ENCODE peak calls at places on chromosomes 6 and 20, in four cellular contexts. G is tibial nerve, F is ovary, E is stomach. R is an unnamed sample.

GRCh38 chr6:52726741-52727535 is 36.3 kb downstream of the GSTA2 start:
- DNase-seq in F (no peak), E (no peak), G (no peak), R (no peak)

GRCh38 chr20:32465092-32465900 is 107.2 kb downstream of the ASXL1 start:
- DNase-seq in E (peak), F (peak), G (no peak), R (peak)

GRCh38 chr6:2542101-2542857 is 208.4 kb downstream of the MYLK4 start:
- DNase-seq in E (no peak), G (no peak), F (no peak), R (no peak)

GRCh38 chr20:45945678-45946148 is 11.2 kb downstream of the PCIF1 start:
- DNase-seq in F (peak), E (no peak), G (no peak), R (no peak)

GRCh38 chr6:12066297-12066696 is 54.2 kb downstream of the HIVEP1 start:
- DNase-seq in F (no peak), G (no peak), E (no peak), R (no peak)

GRCh38 chr20:50330504-50331313 is 140.1 kb downstream of the CEBPB start:
- DNase-seq in G (no peak), E (no peak), F (peak), R (peak)

GRCh38 chr6:36514554-36515456 is 32.5 kb downstream of the STK38 start:
- DNase-seq in G (no peak), F (no peak), E (no peak), R (no peak)

GRCh38 chr6:11494786-11495564 is 42.6 kb upstream of the TMEM170B start:
- DNase-seq in G (no peak), E (no peak), F (no peak), R (no peak)

GRCh38 chr6:122709922-122710512 is 69.5 kb upstream of the FABP7 start:
- DNase-seq in G (no peak), E (no peak), F (no peak), R (no peak)

GRCh38 chr6:21305827-21306469 is 287.6 kb upstream of the SOX4 start:
- DNase-seq in F (no peak), E (no peak), G (no peak), R (no peak)

GRCh38 chr6:134002821-134003220 is 49.6 kb downstream of the SLC2A12 start:
- DNase-seq in G (no peak), E (no peak), F (no peak), R (peak)

GRCh38 chr6:118187568-118188164 is 280.6 kb downstream of the SLC35F1 start:
- DNase-seq in F (no peak), G (no peak), E (no peak), R (no peak)

GRCh38 chr20:59460352-59460751 is 144.0 kb upstream of the PHACTR3 start:
- DNase-seq in G (no peak), E (no peak), F (no peak), R (no peak)

GRCh38 chr6:139625081-139625939 is 250.9 kb upstream of the CITED2 start:
- DNase-seq in G (no peak), F (no peak), E (no peak), R (no peak)

GRCh38 chr6:63999613-64000012 is 364.0 kb downstream of the PHF3 start:
- DNase-seq in F (no peak), G (no peak), E (no peak), R (no peak)

GRCh38 chr6:155292711-155293110 is 21.6 kb downstream of the TFB1M start:
- DNase-seq in F (no peak), G (no peak), E (no peak), R (no peak)

GRCh38 chr6:110999634-111000270 is 17.9 kb downstream of the RPF2 start:
- DNase-seq in G (no peak), F (no peak), E (no peak), R (no peak)

GRCh38 chr6:26196846-26197683 is 109.8 kb downstream of the HFE start:
- DNase-seq in F (peak), G (peak), E (peak), R (peak)

GRCh38 chr6:139486476-139486799 is 112.0 kb upstream of the CITED2 start:
- DNase-seq in F (no peak), E (no peak), G (no peak), R (no peak)

GRCh38 chr6:167661456-167662103 is 165.1 kb upstream of the AFDN start:
- DNase-seq in F (no peak), E (no peak), G (no peak), R (no peak)

GRCh38 chr6:99344289-99344688 is 5.2 kb downstream of the FAXC start:
- DNase-seq in F (no peak), G (no peak), E (no peak), R (no peak)

GRCh38 chr6:85675030-85675819 is 32.5 kb upstream of the SYNCRIP start:
- DNase-seq in F (no peak), E (no peak), G (no peak), R (no peak)

GRCh38 chr6:170516783-170517616 is 36.1 kb downstream of the PSMB1 start:
- DNase-seq in G (peak), F (no peak), E (peak), R (peak)

GRCh38 chr6:82917346-82918064 is 148.1 kb downstream of the UBE3D start:
- DNase-seq in G (no peak), E (no peak), F (no peak), R (no peak)

GRCh38 chr20:4828830-4829493 is 107.3 kb downstream of the PRND start:
- DNase-seq in G (peak), F (no peak), E (no peak), R (no peak)

DNA sequence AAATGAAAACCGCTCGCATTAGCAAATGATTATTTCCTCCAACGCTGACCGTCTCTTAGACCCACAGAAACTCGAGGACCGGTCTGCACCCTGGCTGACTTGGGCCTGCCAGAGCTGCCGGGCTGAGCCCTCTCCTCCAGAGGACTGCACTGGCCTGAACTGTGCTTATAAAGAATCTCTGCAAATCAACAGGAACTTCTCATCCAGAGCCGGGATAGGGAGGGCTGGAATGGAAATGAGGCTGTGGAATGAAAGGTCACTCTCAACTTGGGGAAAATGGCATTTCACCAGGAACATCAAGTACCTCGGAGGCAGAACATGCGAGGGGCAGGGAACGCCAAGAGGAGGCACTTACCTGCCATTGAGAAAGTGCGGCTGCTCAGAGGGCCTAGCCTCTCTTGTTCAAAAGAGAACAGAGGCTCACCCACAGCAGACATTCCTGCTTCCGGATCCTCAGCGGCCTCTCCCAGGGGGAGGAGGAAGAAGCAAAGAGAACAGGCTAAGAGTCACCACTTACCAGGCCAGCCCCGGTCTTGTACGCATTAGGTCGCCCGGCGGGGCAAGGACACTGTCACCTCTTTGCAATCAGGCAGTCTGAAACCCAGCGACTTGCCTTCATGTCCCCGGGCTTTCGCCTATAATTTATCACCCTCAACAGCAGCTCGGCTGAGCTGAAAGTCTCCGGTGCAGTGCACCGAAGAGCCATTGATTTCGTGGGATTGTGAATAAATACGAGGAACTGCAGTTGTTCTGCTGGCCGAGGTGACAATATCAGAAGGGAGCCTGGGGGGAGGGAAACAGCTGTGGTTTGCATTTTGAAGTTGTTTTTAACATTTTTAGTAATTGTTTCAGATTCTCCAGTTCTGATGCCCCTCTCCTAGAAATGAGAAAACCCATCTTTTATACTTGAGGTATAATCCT is 37.6 kb downstream of the ZMYND8 start:
- DNase-seq in G (peak), E (peak), F (peak), R (peak)
- TF ChIP-seq POLR2A in G (peak), E (no peak), F (peak), R (peak)

GRCh38 chr20:53750827-53751393 is 157.3 kb upstream of the ZNF217 start:
- DNase-seq in E (peak), G (no peak), F (no peak), R (no peak)
- TF ChIP-seq POLR2A in E (no peak), G (no peak), F (no peak), R (no peak)

GRCh38 chr6:135296715-135297114 is 115.6 kb downstream of the MYB start:
- DNase-seq in E (no peak), G (no peak), F (no peak), R (no peak)

GRCh38 chr6:135295085-135295484 is 114.0 kb downstream of the MYB start:
- DNase-seq in F (no peak), G (no peak), E (no peak), R (no peak)

GRCh38 chr6:135289816-135290215 is 108.7 kb downstream of the MYB start:
- DNase-seq in F (no peak), G (no peak), E (no peak), R (no peak)

GRCh38 chr6:135286962-135287525 is 105.9 kb downstream of the MYB start:
- DNase-seq in E (no peak), G (no peak), F (no peak), R (no peak)

GRCh38 chr6:135291288-135292116 is 110.4 kb downstream of the MYB start:
- DNase-seq in F (no peak), E (no peak), G (no peak), R (no peak)
- TF ChIP-seq POLR2A in F (no peak), E (no peak), G (no peak), R (no peak)

GRCh38 chr6:143982968-143983367 is 25.1 kb downstream of the PLAGL1 start:
- DNase-seq in E (no peak), G (no peak), F (no peak), R (no peak)

GRCh38 chr6:143980921-143981320 is 27.1 kb downstream of the PLAGL1 start:
- DNase-seq in E (no peak), G (no peak), F (no peak), R (no peak)

GRCh38 chr6:143986463-143986862 is 21.6 kb downstream of the PLAGL1 start:
- DNase-seq in G (no peak), E (no peak), F (no peak), R (no peak)

GRCh38 chr6:143984670-143985069 is 23.4 kb downstream of the PLAGL1 start:
- DNase-seq in G (no peak), F (no peak), E (no peak), R (no peak)
- TF ChIP-seq POLR2A in G (no peak), F (no peak), E (no peak), R (no peak)